ENCODE peak calls at places on chromosomes 4 and X, in nine cellular contexts. One of them, this sample, is unnamed.

GRCh38 chrX:48509245-48509590 is 426 bp downstream of the PORCN start:
- DNase-seq in GM18507: no peak
- DNase-seq in testis: no peak
- DNase-seq in Daoy: no peak
- DNase-seq in NCI-H460: no peak
- DNase-seq in BE2C: no peak
- DNase-seq in stimulated activated CD8-positive, alpha-beta memory T cell treated with anti-CD3 and anti-CD28 coated beads, Interleukin-4, amount 100 ng/mL, for 1 hour: no peak
- DNase-seq in COR-L47: no peak
- DNase-seq in stimulated activated naive CD8-positive, alpha-beta T cell treated with anti-CD3 and anti-CD28 coated beads, Interleukin-15, amount 100 ng/mL, for 72 hours: no peak
- DNase-seq in this sample: no peak

GRCh38 chrX:9595131-9595530 is 130.3 kb downstream of the TBL1X start:
- DNase-seq in COR-L47: no peak
- DNase-seq in stimulated activated CD8-positive, alpha-beta memory T cell treated with anti-CD3 and anti-CD28 coated beads, Interleukin-4, amount 100 ng/mL, for 1 hour: no peak
- DNase-seq in Daoy: peak; percentile 26
- DNase-seq in stimulated activated naive CD8-positive, alpha-beta T cell treated with anti-CD3 and anti-CD28 coated beads, Interleukin-15, amount 100 ng/mL, for 72 hours: no peak
- DNase-seq in GM18507: no peak
- DNase-seq in testis: no peak
- DNase-seq in NCI-H460: no peak
- DNase-seq in BE2C: no peak
- DNase-seq in this sample: no peak

GRCh38 chr4:17681921-17682566 is 67.6 kb downstream of the MED28 start:
- DNase-seq in COR-L47: no peak
- DNase-seq in BE2C: no peak
- DNase-seq in NCI-H460: no peak
- DNase-seq in stimulated activated CD8-positive, alpha-beta memory T cell treated with anti-CD3 and anti-CD28 coated beads, Interleukin-4, amount 100 ng/mL, for 1 hour: no peak
- DNase-seq in GM18507: no peak
- DNase-seq in stimulated activated naive CD8-positive, alpha-beta T cell treated with anti-CD3 and anti-CD28 coated beads, Interleukin-15, amount 100 ng/mL, for 72 hours: no peak
- DNase-seq in Daoy: no peak
- DNase-seq in testis: no peak
- DNase-seq in this sample: no peak

GRCh38 chr4:158164849-158165248 is 8.0 kb downstream of the GASK1B start:
- DNase-seq in COR-L47: no peak
- DNase-seq in testis: no peak
- DNase-seq in GM18507: no peak
- DNase-seq in BE2C: no peak
- DNase-seq in stimulated activated CD8-positive, alpha-beta memory T cell treated with anti-CD3 and anti-CD28 coated beads, Interleukin-4, amount 100 ng/mL, for 1 hour: no peak
- DNase-seq in stimulated activated naive CD8-positive, alpha-beta T cell treated with anti-CD3 and anti-CD28 coated beads, Interleukin-15, amount 100 ng/mL, for 72 hours: no peak
- DNase-seq in Daoy: no peak
- DNase-seq in NCI-H460: no peak
- DNase-seq in this sample: no peak

GRCh38 chrX:44596277-44596676 is 53.6 kb upstream of the FUNDC1 start:
- DNase-seq in GM18507: no peak
- DNase-seq in Daoy: no peak
- DNase-seq in stimulated activated naive CD8-positive, alpha-beta T cell treated with anti-CD3 and anti-CD28 coated beads, Interleukin-15, amount 100 ng/mL, for 72 hours: no peak
- DNase-seq in testis: no peak
- DNase-seq in stimulated activated CD8-positive, alpha-beta memory T cell treated with anti-CD3 and anti-CD28 coated beads, Interleukin-4, amount 100 ng/mL, for 1 hour: no peak
- DNase-seq in BE2C: no peak
- DNase-seq in NCI-H460: no peak
- DNase-seq in COR-L47: no peak
- DNase-seq in this sample: no peak

GRCh38 chr4:123453006-123453685 is 56.6 kb downstream of the SPRY1 start:
- DNase-seq in stimulated activated CD8-positive, alpha-beta memory T cell treated with anti-CD3 and anti-CD28 coated beads, Interleukin-4, amount 100 ng/mL, for 1 hour: no peak
- DNase-seq in testis: no peak
- DNase-seq in Daoy: peak; percentile 3
- DNase-seq in NCI-H460: no peak
- DNase-seq in COR-L47: no peak
- DNase-seq in stimulated activated naive CD8-positive, alpha-beta T cell treated with anti-CD3 and anti-CD28 coated beads, Interleukin-15, amount 100 ng/mL, for 72 hours: no peak
- DNase-seq in GM18507: no peak
- DNase-seq in BE2C: no peak
- DNase-seq in this sample: no peak

GRCh38 chr4:122874194-122874593 is 47.6 kb downstream of the FGF2 start:
- DNase-seq in NCI-H460: peak; percentile 47
- DNase-seq in stimulated activated CD8-positive, alpha-beta memory T cell treated with anti-CD3 and anti-CD28 coated beads, Interleukin-4, amount 100 ng/mL, for 1 hour: no peak
- DNase-seq in COR-L47: no peak
- DNase-seq in stimulated activated naive CD8-positive, alpha-beta T cell treated with anti-CD3 and anti-CD28 coated beads, Interleukin-15, amount 100 ng/mL, for 72 hours: no peak
- DNase-seq in BE2C: no peak
- DNase-seq in GM18507: no peak
- DNase-seq in testis: no peak
- DNase-seq in Daoy: peak; percentile 33
- DNase-seq in this sample: no peak

GRCh38 chrX:68429216-68429615 is 4.1 kb downstream of the OPHN1 start:
- DNase-seq in NCI-H460: no peak
- DNase-seq in BE2C: no peak
- DNase-seq in stimulated activated CD8-positive, alpha-beta memory T cell treated with anti-CD3 and anti-CD28 coated beads, Interleukin-4, amount 100 ng/mL, for 1 hour: no peak
- DNase-seq in testis: no peak
- DNase-seq in Daoy: peak; percentile 81
- DNase-seq in stimulated activated naive CD8-positive, alpha-beta T cell treated with anti-CD3 and anti-CD28 coated beads, Interleukin-15, amount 100 ng/mL, for 72 hours: no peak
- DNase-seq in COR-L47: no peak
- DNase-seq in GM18507: no peak
- DNase-seq in this sample: no peak

GRCh38 chr4:102754044-102754443 is 6.7 kb downstream of the MANBA start:
- DNase-seq in testis: no peak
- DNase-seq in stimulated activated CD8-positive, alpha-beta memory T cell treated with anti-CD3 and anti-CD28 coated beads, Interleukin-4, amount 100 ng/mL, for 1 hour: no peak
- DNase-seq in NCI-H460: no peak
- DNase-seq in stimulated activated naive CD8-positive, alpha-beta T cell treated with anti-CD3 and anti-CD28 coated beads, Interleukin-15, amount 100 ng/mL, for 72 hours: no peak
- DNase-seq in GM18507: no peak
- DNase-seq in COR-L47: no peak
- DNase-seq in Daoy: no peak
- DNase-seq in BE2C: no peak
- DNase-seq in this sample: no peak

GRCh38 chr4:68283714-68284113 is 38.2 kb upstream of the TMPRSS11B start:
- DNase-seq in stimulated activated CD8-positive, alpha-beta memory T cell treated with anti-CD3 and anti-CD28 coated beads, Interleukin-4, amount 100 ng/mL, for 1 hour: no peak
- DNase-seq in NCI-H460: no peak
- DNase-seq in GM18507: no peak
- DNase-seq in stimulated activated naive CD8-positive, alpha-beta T cell treated with anti-CD3 and anti-CD28 coated beads, Interleukin-15, amount 100 ng/mL, for 72 hours: no peak
- DNase-seq in Daoy: no peak
- DNase-seq in COR-L47: no peak
- DNase-seq in BE2C: no peak
- DNase-seq in testis: no peak
- DNase-seq in this sample: no peak

GRCh38 chrX:154486052-154486395 is 391 bp downstream of the UBL4A start:
- DNase-seq in testis: peak; percentile 60
- DNase-seq in BE2C: no peak
- DNase-seq in GM18507: no peak
- DNase-seq in Daoy: peak; percentile 15
- DNase-seq in NCI-H460: no peak
- DNase-seq in COR-L47: no peak
- DNase-seq in stimulated activated naive CD8-positive, alpha-beta T cell treated with anti-CD3 and anti-CD28 coated beads, Interleukin-15, amount 100 ng/mL, for 72 hours: peak; percentile 19
- DNase-seq in stimulated activated CD8-positive, alpha-beta memory T cell treated with anti-CD3 and anti-CD28 coated beads, Interleukin-4, amount 100 ng/mL, for 1 hour: no peak
- DNase-seq in this sample: peak; percentile 75

GRCh38 chr4:99838927-99839326 is 22.3 kb downstream of the DAPP1 start:
- DNase-seq in testis: no peak
- DNase-seq in NCI-H460: no peak
- DNase-seq in stimulated activated naive CD8-positive, alpha-beta T cell treated with anti-CD3 and anti-CD28 coated beads, Interleukin-15, amount 100 ng/mL, for 72 hours: no peak
- DNase-seq in BE2C: no peak
- DNase-seq in GM18507: no peak
- DNase-seq in COR-L47: no peak
- DNase-seq in Daoy: no peak
- DNase-seq in stimulated activated CD8-positive, alpha-beta memory T cell treated with anti-CD3 and anti-CD28 coated beads, Interleukin-4, amount 100 ng/mL, for 1 hour: no peak
- DNase-seq in this sample: no peak

GRCh38 chr4:2103127-2103842 is 44.2 kb downstream of the NAT8L start:
- DNase-seq in NCI-H460: no peak
- DNase-seq in BE2C: no peak
- DNase-seq in stimulated activated CD8-positive, alpha-beta memory T cell treated with anti-CD3 and anti-CD28 coated beads, Interleukin-4, amount 100 ng/mL, for 1 hour: no peak
- DNase-seq in testis: no peak
- DNase-seq in GM18507: no peak
- DNase-seq in COR-L47: no peak
- DNase-seq in stimulated activated naive CD8-positive, alpha-beta T cell treated with anti-CD3 and anti-CD28 coated beads, Interleukin-15, amount 100 ng/mL, for 72 hours: no peak
- DNase-seq in Daoy: no peak
- DNase-seq in this sample: no peak

GRCh38 chrX:68196939-68197791 is 236.1 kb downstream of the OPHN1 start:
- DNase-seq in COR-L47: peak; percentile 10
- DNase-seq in BE2C: peak; percentile 14
- DNase-seq in testis: peak; percentile 35
- DNase-seq in Daoy: peak; percentile 32
- DNase-seq in GM18507: peak; percentile 2
- DNase-seq in stimulated activated naive CD8-positive, alpha-beta T cell treated with anti-CD3 and anti-CD28 coated beads, Interleukin-15, amount 100 ng/mL, for 72 hours: peak; percentile 3
- DNase-seq in NCI-H460: peak; percentile 53
- DNase-seq in stimulated activated CD8-positive, alpha-beta memory T cell treated with anti-CD3 and anti-CD28 coated beads, Interleukin-4, amount 100 ng/mL, for 1 hour: no peak
- DNase-seq in this sample: peak; percentile 30

GRCh38 chrX:41759817-41760216 is 35.8 kb downstream of the GPR82 start:
- DNase-seq in BE2C: no peak
- DNase-seq in stimulated activated CD8-positive, alpha-beta memory T cell treated with anti-CD3 and anti-CD28 coated beads, Interleukin-4, amount 100 ng/mL, for 1 hour: no peak
- DNase-seq in testis: no peak
- DNase-seq in GM18507: no peak
- DNase-seq in stimulated activated naive CD8-positive, alpha-beta T cell treated with anti-CD3 and anti-CD28 coated beads, Interleukin-15, amount 100 ng/mL, for 72 hours: peak; percentile 5
- DNase-seq in NCI-H460: peak; percentile 40
- DNase-seq in COR-L47: no peak
- DNase-seq in Daoy: no peak
- DNase-seq in this sample: no peak

GRCh38 chr4:21242163-21242562 is 541.9 kb downstream of the PACRGL start:
- DNase-seq in BE2C: no peak
- DNase-seq in NCI-H460: no peak
- DNase-seq in stimulated activated naive CD8-positive, alpha-beta T cell treated with anti-CD3 and anti-CD28 coated beads, Interleukin-15, amount 100 ng/mL, for 72 hours: no peak
- DNase-seq in GM18507: no peak
- DNase-seq in COR-L47: no peak
- DNase-seq in stimulated activated CD8-positive, alpha-beta memory T cell treated with anti-CD3 and anti-CD28 coated beads, Interleukin-4, amount 100 ng/mL, for 1 hour: no peak
- DNase-seq in testis: no peak
- DNase-seq in Daoy: no peak
- DNase-seq in this sample: no peak

GRCh38 chr4:99383833-99384392 is 31.4 kb upstream of the ADH1C start:
- DNase-seq in Daoy: no peak
- DNase-seq in BE2C: no peak
- DNase-seq in stimulated activated naive CD8-positive, alpha-beta T cell treated with anti-CD3 and anti-CD28 coated beads, Interleukin-15, amount 100 ng/mL, for 72 hours: no peak
- DNase-seq in testis: peak; percentile 52
- DNase-seq in NCI-H460: no peak
- DNase-seq in stimulated activated CD8-positive, alpha-beta memory T cell treated with anti-CD3 and anti-CD28 coated beads, Interleukin-4, amount 100 ng/mL, for 1 hour: no peak
- DNase-seq in GM18507: no peak
- DNase-seq in COR-L47: no peak
- DNase-seq in this sample: peak; percentile 65

GRCh38 chr4:46937493-46937892 is 28.4 kb upstream of the COX7B2 start:
- DNase-seq in testis: no peak
- DNase-seq in GM18507: no peak
- DNase-seq in stimulated activated naive CD8-positive, alpha-beta T cell treated with anti-CD3 and anti-CD28 coated beads, Interleukin-15, amount 100 ng/mL, for 72 hours: no peak
- DNase-seq in stimulated activated CD8-positive, alpha-beta memory T cell treated with anti-CD3 and anti-CD28 coated beads, Interleukin-4, amount 100 ng/mL, for 1 hour: no peak
- DNase-seq in BE2C: no peak
- DNase-seq in Daoy: no peak
- DNase-seq in COR-L47: peak; percentile 3
- DNase-seq in NCI-H460: no peak
- DNase-seq in this sample: no peak

GRCh38 chr4:158015241-158015640 is 157.6 kb downstream of the GASK1B start:
- DNase-seq in COR-L47: no peak
- DNase-seq in testis: no peak
- DNase-seq in GM18507: no peak
- DNase-seq in BE2C: no peak
- DNase-seq in Daoy: peak; percentile 41
- DNase-seq in stimulated activated CD8-positive, alpha-beta memory T cell treated with anti-CD3 and anti-CD28 coated beads, Interleukin-4, amount 100 ng/mL, for 1 hour: no peak
- DNase-seq in NCI-H460: no peak
- DNase-seq in stimulated activated naive CD8-positive, alpha-beta T cell treated with anti-CD3 and anti-CD28 coated beads, Interleukin-15, amount 100 ng/mL, for 72 hours: no peak
- DNase-seq in this sample: no peak

GRCh38 chr4:710916-711315 is 5.3 kb downstream of the PCGF3 start:
- DNase-seq in GM18507: no peak
- DNase-seq in testis: no peak
- DNase-seq in BE2C: no peak
- DNase-seq in Daoy: no peak
- DNase-seq in NCI-H460: no peak
- DNase-seq in stimulated activated CD8-positive, alpha-beta memory T cell treated with anti-CD3 and anti-CD28 coated beads, Interleukin-4, amount 100 ng/mL, for 1 hour: no peak
- DNase-seq in COR-L47: no peak
- DNase-seq in stimulated activated naive CD8-positive, alpha-beta T cell treated with anti-CD3 and anti-CD28 coated beads, Interleukin-15, amount 100 ng/mL, for 72 hours: no peak
- DNase-seq in this sample: no peak

GRCh38 chr4:57109847-57110634 is at the start of gene IGFBP7:
- DNase-seq in testis: peak; percentile 43
- DNase-seq in BE2C: peak; percentile 29
- DNase-seq in stimulated activated naive CD8-positive, alpha-beta T cell treated with anti-CD3 and anti-CD28 coated beads, Interleukin-15, amount 100 ng/mL, for 72 hours: peak; percentile 7
- DNase-seq in NCI-H460: no peak
- DNase-seq in COR-L47: no peak
- DNase-seq in GM18507: peak; percentile 12
- DNase-seq in stimulated activated CD8-positive, alpha-beta memory T cell treated with anti-CD3 and anti-CD28 coated beads, Interleukin-4, amount 100 ng/mL, for 1 hour: no peak
- DNase-seq in Daoy: peak; percentile 46
- DNase-seq in this sample: peak; percentile 32

GRCh38 chrX:148771440-148771839 is 271.0 kb downstream of the AFF2 start:
- DNase-seq in stimulated activated CD8-positive, alpha-beta memory T cell treated with anti-CD3 and anti-CD28 coated beads, Interleukin-4, amount 100 ng/mL, for 1 hour: no peak
- DNase-seq in testis: no peak
- DNase-seq in BE2C: no peak
- DNase-seq in Daoy: no peak
- DNase-seq in stimulated activated naive CD8-positive, alpha-beta T cell treated with anti-CD3 and anti-CD28 coated beads, Interleukin-15, amount 100 ng/mL, for 72 hours: no peak
- DNase-seq in NCI-H460: no peak
- DNase-seq in GM18507: no peak
- DNase-seq in COR-L47: no peak
- DNase-seq in this sample: no peak

GRCh38 chr4:157057187-157057586 is 18.8 kb upstream of the GLRB start:
- DNase-seq in stimulated activated naive CD8-positive, alpha-beta T cell treated with anti-CD3 and anti-CD28 coated beads, Interleukin-15, amount 100 ng/mL, for 72 hours: no peak
- DNase-seq in NCI-H460: no peak
- DNase-seq in testis: no peak
- DNase-seq in stimulated activated CD8-positive, alpha-beta memory T cell treated with anti-CD3 and anti-CD28 coated beads, Interleukin-4, amount 100 ng/mL, for 1 hour: no peak
- DNase-seq in GM18507: no peak
- DNase-seq in BE2C: no peak
- DNase-seq in COR-L47: no peak
- DNase-seq in Daoy: no peak
- DNase-seq in this sample: no peak

GRCh38 chrX:67544871-67545771 is 1.3 kb downstream of the AR start:
- DNase-seq in GM18507: no peak
- DNase-seq in testis: peak; percentile 21
- DNase-seq in BE2C: no peak
- DNase-seq in stimulated activated naive CD8-positive, alpha-beta T cell treated with anti-CD3 and anti-CD28 coated beads, Interleukin-15, amount 100 ng/mL, for 72 hours: peak; percentile 1
- DNase-seq in COR-L47: no peak
- DNase-seq in Daoy: no peak
- DNase-seq in NCI-H460: no peak
- DNase-seq in stimulated activated CD8-positive, alpha-beta memory T cell treated with anti-CD3 and anti-CD28 coated beads, Interleukin-4, amount 100 ng/mL, for 1 hour: no peak
- DNase-seq in this sample: peak; percentile 1

GRCh38 chrX:7233632-7234406 is 85.9 kb upstream of the PUDP start:
- DNase-seq in stimulated activated CD8-positive, alpha-beta memory T cell treated with anti-CD3 and anti-CD28 coated beads, Interleukin-4, amount 100 ng/mL, for 1 hour: no peak
- DNase-seq in NCI-H460: no peak
- DNase-seq in Daoy: no peak
- DNase-seq in GM18507: no peak
- DNase-seq in stimulated activated naive CD8-positive, alpha-beta T cell treated with anti-CD3 and anti-CD28 coated beads, Interleukin-15, amount 100 ng/mL, for 72 hours: no peak
- DNase-seq in testis: no peak
- DNase-seq in BE2C: no peak
- DNase-seq in COR-L47: no peak
- DNase-seq in this sample: no peak

GRCh38 chrX:31658360-31658759 is 586.5 kb upstream of the FTHL17 start:
- DNase-seq in GM18507: no peak
- DNase-seq in NCI-H460: peak; percentile 34
- DNase-seq in BE2C: no peak
- DNase-seq in stimulated activated naive CD8-positive, alpha-beta T cell treated with anti-CD3 and anti-CD28 coated beads, Interleukin-15, amount 100 ng/mL, for 72 hours: no peak
- DNase-seq in testis: no peak
- DNase-seq in stimulated activated CD8-positive, alpha-beta memory T cell treated with anti-CD3 and anti-CD28 coated beads, Interleukin-4, amount 100 ng/mL, for 1 hour: no peak
- DNase-seq in COR-L47: no peak
- DNase-seq in Daoy: no peak
- DNase-seq in this sample: no peak

GRCh38 chrX:33741807-33742206 is 390.3 kb downstream of the FAM47A start:
- DNase-seq in testis: peak; percentile 48
- DNase-seq in stimulated activated CD8-positive, alpha-beta memory T cell treated with anti-CD3 and anti-CD28 coated beads, Interleukin-4, amount 100 ng/mL, for 1 hour: no peak
- DNase-seq in NCI-H460: no peak
- DNase-seq in GM18507: no peak
- DNase-seq in stimulated activated naive CD8-positive, alpha-beta T cell treated with anti-CD3 and anti-CD28 coated beads, Interleukin-15, amount 100 ng/mL, for 72 hours: no peak
- DNase-seq in BE2C: no peak
- DNase-seq in Daoy: peak; percentile 42
- DNase-seq in COR-L47: no peak
- DNase-seq in this sample: no peak

GRCh38 chr4:7194251-7195137 is 2.2 kb downstream of the SORCS2 start:
- DNase-seq in BE2C: peak; percentile 62
- DNase-seq in stimulated activated CD8-positive, alpha-beta memory T cell treated with anti-CD3 and anti-CD28 coated beads, Interleukin-4, amount 100 ng/mL, for 1 hour: no peak
- DNase-seq in COR-L47: peak; percentile 14
- DNase-seq in Daoy: peak; percentile 69
- DNase-seq in GM18507: no peak
- DNase-seq in stimulated activated naive CD8-positive, alpha-beta T cell treated with anti-CD3 and anti-CD28 coated beads, Interleukin-15, amount 100 ng/mL, for 72 hours: no peak
- DNase-seq in testis: peak; percentile 52
- DNase-seq in NCI-H460: no peak
- DNase-seq in this sample: no peak

GRCh38 chr4:5788144-5788543 is 77.1 kb downstream of the EVC start:
- DNase-seq in BE2C: no peak
- DNase-seq in GM18507: no peak
- DNase-seq in COR-L47: no peak
- DNase-seq in stimulated activated naive CD8-positive, alpha-beta T cell treated with anti-CD3 and anti-CD28 coated beads, Interleukin-15, amount 100 ng/mL, for 72 hours: no peak
- DNase-seq in NCI-H460: no peak
- DNase-seq in testis: no peak
- DNase-seq in stimulated activated CD8-positive, alpha-beta memory T cell treated with anti-CD3 and anti-CD28 coated beads, Interleukin-4, amount 100 ng/mL, for 1 hour: no peak
- DNase-seq in Daoy: no peak
- DNase-seq in this sample: peak; percentile 15

GRCh38 chrX:39609941-39610340 is 487.8 kb downstream of the BCOR start:
- DNase-seq in COR-L47: no peak
- DNase-seq in stimulated activated CD8-positive, alpha-beta memory T cell treated with anti-CD3 and anti-CD28 coated beads, Interleukin-4, amount 100 ng/mL, for 1 hour: no peak
- DNase-seq in NCI-H460: no peak
- DNase-seq in BE2C: no peak
- DNase-seq in stimulated activated naive CD8-positive, alpha-beta T cell treated with anti-CD3 and anti-CD28 coated beads, Interleukin-15, amount 100 ng/mL, for 72 hours: no peak
- DNase-seq in testis: no peak
- DNase-seq in Daoy: no peak
- DNase-seq in GM18507: no peak
- DNase-seq in this sample: no peak

This sample was measured in adrenal gland.